ENCODE peak calls at places on chromosome 17, in ten cellular contexts. X, F, D, V, I, Q, M, Y, P and E are unnamed samples.

GRCh38 chr17:57672205-57672632 is 72.9 kb downstream of the CCDC182 start:
- DNase-seq in X (no peak), F (no peak), D (no peak), V (no peak), I (peak), Q (peak), M (peak), Y (peak), P (no peak), E (no peak)

GRCh38 chr17:48024149-48025039 is 13.2 kb downstream of the COPZ2 start:
- DNase-seq in X (peak), F (peak), D (no peak), V (no peak), I (peak), Q (peak), M (peak), Y (peak), P (peak), E (no peak)

GRCh38 chr17:69669441-69670178 is 255.1 kb downstream of the MAP2K6 start:
- DNase-seq in X (no peak), F (no peak), D (no peak), V (no peak), I (no peak), Q (no peak), M (no peak), Y (no peak), P (no peak), E (no peak)

GRCh38 chr17:32520737-32521399 is 34.1 kb downstream of the CDK5R1 start:
- DNase-seq in X (no peak), F (no peak), D (no peak), V (no peak), I (no peak), Q (no peak), M (no peak), Y (no peak), P (no peak), E (no peak)

GRCh38 chr17:5422505-5422904 is 2.5 kb downstream of the RPAIN start:
- DNase-seq in X (no peak), F (no peak), D (no peak), V (no peak), I (peak), Q (peak), M (no peak), Y (peak), P (no peak), E (no peak)

GRCh38 chr17:78753316-78754250 is 28.5 kb downstream of the CYTH1 start:
- DNase-seq in X (no peak), F (no peak), D (no peak), V (no peak), I (no peak), Q (no peak), M (no peak), Y (no peak), P (no peak), E (no peak)

GRCh38 chr17:83079766-83080616 is 582 bp downstream of the METRNL start:
- DNase-seq in X (no peak), F (no peak), D (no peak), V (no peak), I (no peak), Q (no peak), M (no peak), Y (no peak), P (no peak), E (no peak)

GRCh38 chr17:32223703-32224102 is 41.9 kb upstream of the RHBDL3 start:
- DNase-seq in X (no peak), F (no peak), D (no peak), V (no peak), I (no peak), Q (no peak), M (no peak), Y (no peak), P (no peak), E (no peak)

GRCh38 chr17:1516403-1517161 is at the start of gene INPP5K:
- DNase-seq in X (peak), F (peak), D (peak), V (peak), I (peak), Q (peak), M (peak), Y (peak), P (peak), E (peak)

GRCh38 chr17:73645050-73645871 is 1.0 kb upstream of the SDK2 start:
- DNase-seq in X (no peak), F (no peak), D (no peak), V (no peak), I (no peak), Q (no peak), M (peak), Y (peak), P (no peak), E (no peak)

GRCh38 chr17:59404471-59404870 is 73.0 kb downstream of the YPEL2 start:
- DNase-seq in X (no peak), F (no peak), D (no peak), V (no peak), I (no peak), Q (no peak), M (no peak), Y (no peak), P (no peak), E (no peak)

GRCh38 chr17:73343739-73344454 is 32.1 kb upstream of the CDC42EP4 start:
- DNase-seq in X (no peak), F (no peak), D (no peak), V (no peak), I (no peak), Q (no peak), M (no peak), Y (peak), P (no peak), E (no peak)